ENCODE peak calls at places on chromosomes 6 and 20, in nine cellular contexts. X is ascending aorta, F is endodermal cell, R is breast epithelium, L is fibroblast of pulmonary artery, K is prostate gland, T is heart right ventricle, S is fibroblast of lung, V is bronchial epithelial cell. U is an unnamed sample.
A peak's percentile ranks its signal among the peaks of the same experiment; 100 is the strongest.

GRCh38 chr20:22572023-22572422 is 12.3 kb downstream of the FOXA2 start:
- DNase-seq in T (no peak), R (no peak), V (no peak), F (no peak), S (no peak), X (no peak), K (no peak), L (no peak), U (no peak)

GRCh38 chr20:62405108-62405980 is 1.7 kb downstream of the CABLES2 start:
- DNase-seq in R (no peak), K (no peak), L (peak; percentile 79), S (peak; percentile 54), V (peak; percentile 32), F (peak; percentile 83), X (no peak), T (peak; percentile 38), U (peak; percentile 76)

GRCh38 chr20:40279390-40279789 is 409.6 kb downstream of the MAFB start:
- DNase-seq in V (peak; percentile 71), R (no peak), K (no peak), F (peak; percentile 58), X (no peak), S (no peak), L (peak; percentile 65), T (peak; percentile 43), U (peak; percentile 87)

GRCh38 chr20:9467995-9468394 is 46.4 kb upstream of the LAMP5 start:
- DNase-seq in T (no peak), L (no peak), K (no peak), S (no peak), R (no peak), V (no peak), F (peak; percentile 53), X (no peak), U (no peak)

GRCh38 chr20:59179988-59180387 is 16.4 kb downstream of the ZNF831 start:
- DNase-seq in L (no peak), V (no peak), R (no peak), X (no peak), F (peak; percentile 8), K (no peak), S (no peak), T (no peak), U (no peak)

GRCh38 chr6:150033197-150033771 is 8.0 kb upstream of the RAET1L start:
- DNase-seq in K (no peak), X (peak; percentile 44), V (no peak), F (peak; percentile 21), R (no peak), L (no peak), T (no peak), S (no peak), U (no peak)

GRCh38 chr6:117375446-117375845 is 50.3 kb downstream of the ROS1 start:
- DNase-seq in V (no peak), F (no peak), K (no peak), S (no peak), T (no peak), X (no peak), L (no peak), R (no peak), U (no peak)

GRCh38 chr6:134589512-134589911 is 271.6 kb upstream of the SGK1 start:
- DNase-seq in F (peak; percentile 67), L (peak; percentile 99), R (no peak), X (no peak), K (no peak), V (peak; percentile 99), T (no peak), S (peak; percentile 99), U (peak; percentile 98)

GRCh38 chr20:23278172-23278571 is 72.4 kb upstream of the NXT1 start:
- DNase-seq in S (no peak), T (no peak), L (no peak), F (no peak), K (no peak), X (no peak), R (no peak), V (no peak), U (no peak)

GRCh38 chr20:6940052-6940451 is 172.6 kb downstream of the BMP2 start:
- DNase-seq in R (no peak), S (no peak), F (peak; percentile 85), T (peak; percentile 4), K (no peak), L (peak; percentile 6), V (peak; percentile 50), X (no peak), U (no peak)

GRCh38 chr20:33990075-33990474 is 3.6 kb upstream of the RALY start:
- DNase-seq in V (no peak), L (no peak), F (no peak), S (no peak), R (no peak), X (no peak), K (no peak), T (no peak), U (no peak)

GRCh38 chr6:68633654-68634502 is 1.2 kb upstream of the ADGRB3 start:
- DNase-seq in V (no peak), K (no peak), T (no peak), L (no peak), X (no peak), F (no peak), R (no peak), S (no peak), U (peak; percentile 14)

GRCh38 chr6:48136856-48137255 is 25.9 kb upstream of the PTCHD4 start:
- DNase-seq in L (peak; percentile 43), X (no peak), V (no peak), S (peak; percentile 66), K (no peak), F (no peak), T (no peak), R (no peak), U (no peak)

GRCh38 chr6:3697609-3698008 is 53.9 kb downstream of the PXDC1 start:
- DNase-seq in V (peak; percentile 23), R (no peak), K (no peak), F (no peak), L (peak; percentile 89), X (peak; percentile 77), S (peak; percentile 98), T (no peak), U (peak; percentile 89)

GRCh38 chr6:168137024-168137423 is 58.0 kb upstream of the FRMD1 start:
- DNase-seq in V (no peak), R (no peak), F (no peak), L (no peak), X (no peak), T (no peak), K (no peak), S (no peak), U (no peak)

GRCh38 chr20:8227293-8227692 is 95.2 kb downstream of the PLCB1 start:
- DNase-seq in K (no peak), V (no peak), T (no peak), R (no peak), L (no peak), X (no peak), S (peak; percentile 36), F (no peak), U (no peak)

GRCh38 chr6:148803979-148804378 is 57.1 kb downstream of the UST start:
- DNase-seq in S (peak; percentile 9), R (no peak), F (no peak), V (peak; percentile 23), K (no peak), L (no peak), X (no peak), T (no peak), U (no peak)

GRCh38 chr6:15485875-15486274 is 177.0 kb downstream of the DTNBP1 start:
- DNase-seq in L (no peak), K (no peak), R (no peak), S (no peak), X (no peak), V (peak; percentile 31), F (peak; percentile 33), T (no peak), U (no peak)

GRCh38 chr6:32845381-32845884 is 1.6 kb upstream of the PSMB8 start:
- DNase-seq in X (no peak), L (no peak), F (no peak), T (no peak), V (no peak), S (no peak), K (no peak), R (no peak), U (no peak)

GRCh38 chr20:56710125-56710524 is 81.0 kb downstream of the TFAP2C start:
- DNase-seq in L (no peak), T (no peak), X (no peak), V (no peak), K (no peak), S (no peak), F (no peak), R (no peak), U (no peak)

GRCh38 chr6:134520181-134521115 is 202.5 kb upstream of the SGK1 start:
- DNase-seq in F (no peak), X (no peak), V (peak; percentile 83), K (no peak), S (peak; percentile 86), T (no peak), R (no peak), L (peak; percentile 81), U (no peak)

GRCh38 chr6:100176321-100176950 is 182.4 kb upstream of the MCHR2 start:
- DNase-seq in X (no peak), K (no peak), S (peak; percentile 62), R (no peak), F (peak; percentile 61), V (peak; percentile 62), T (no peak), L (peak; percentile 74), U (peak; percentile 84)

GRCh38 chr6:136604928-136605485 is 54.8 kb upstream of the MAP7 start:
- DNase-seq in R (no peak), T (no peak), F (no peak), L (no peak), X (no peak), K (peak; percentile 19), S (no peak), V (no peak), U (no peak)

GRCh38 chr6:112443666-112444065 is 96.5 kb downstream of the RFPL4B start:
- DNase-seq in R (no peak), L (peak; percentile 87), V (no peak), K (no peak), T (peak; percentile 38), S (peak; percentile 38), X (peak; percentile 63), F (no peak), U (peak; percentile 78)
- TF ChIP-seq CTCF in R (no peak), L (no peak), V (no peak), K (no peak), T (no peak), S (no peak), X (no peak), F (no peak), U (no peak)

GRCh38 chr20:47356220-47356525 is 326 bp downstream of the ZMYND8 start:
- DNase-seq in S (no peak), T (no peak), L (no peak), X (no peak), F (no peak), K (no peak), V (no peak), R (no peak), U (no peak)
- H3K4me3 ChIP-seq in S (peak overlapping the region; percentile 59), T (no peak overlapping the region), L (peak overlapping the region; percentile 63), X (peak overlapping the region; percentile 7), F (peak overlapping the region; percentile 92), K (no peak overlapping the region), V (peak overlapping the region; percentile 17), R (peak overlapping the region; percentile 16), U (peak overlapping the region; percentile 50)

GRCh38 chr20:41604002-41604401 is 14.2 kb downstream of the CHD6 start:
- DNase-seq in R (no peak), V (no peak), T (no peak), K (no peak), S (no peak), F (no peak), L (no peak), X (no peak), U (no peak)
- TF ChIP-seq CTCF in R (peak; percentile 13), V (peak; percentile 5), T (peak; percentile 24), K (no peak), S (no peak), F (peak; percentile 45), L (peak; percentile 26), X (no peak), U (no peak)

GRCh38 chr6:53983301-53983700 is 127.9 kb upstream of the MLIP start:
- DNase-seq in L (no peak), X (no peak), K (no peak), R (no peak), T (no peak), F (no peak), V (peak; percentile 39), S (peak; percentile 40), U (no peak)
- H3K4me3 ChIP-seq in L (no peak overlapping the region), X (no peak overlapping the region), K (no peak overlapping the region), R (no peak overlapping the region), T (no peak overlapping the region), F (no peak overlapping the region), V (no peak overlapping the region), S (no peak overlapping the region), U (no peak overlapping the region)

U was measured in foreskin fibroblast.